ENCODE peak calls at places on chromosomes 2 and 18, in four cellular contexts. One of them, this sample, is unnamed.

GRCh38 chr2:105674406-105674805 is 70.3 kb upstream of the NCK2 start:
- DNase-seq in HCT116: no peak
- DNase-seq in SK-N-SH: no peak
- DNase-seq in GM12878: no peak
- DNase-seq in this sample: no peak

GRCh38 chr2:18049325-18049724 is 170.9 kb downstream of the KCNS3 start:
- DNase-seq in HCT116: no peak
- DNase-seq in SK-N-SH: no peak
- DNase-seq in GM12878: no peak
- DNase-seq in this sample: no peak

GRCh38 chr2:219459460-219460311 is 25.0 kb downstream of the SPEG start:
- DNase-seq in HCT116: no peak
- DNase-seq in SK-N-SH: peak; percentile 88
- DNase-seq in GM12878: no peak
- DNase-seq in this sample: peak; percentile 71

GRCh38 chr2:219057709-219058540 is 2.8 kb downstream of the IHH start:
- DNase-seq in HCT116: peak; percentile 26
- DNase-seq in SK-N-SH: peak; percentile 86
- DNase-seq in GM12878: no peak
- DNase-seq in this sample: peak; percentile 74

GRCh38 chr2:168819829-168820489 is 17.5 kb downstream of the NOSTRIN start:
- DNase-seq in HCT116: no peak
- DNase-seq in SK-N-SH: no peak
- DNase-seq in GM12878: no peak
- DNase-seq in this sample: no peak

GRCh38 chr2:68837164-68837860 is 33.9 kb downstream of the BMP10 start:
- DNase-seq in HCT116: peak; percentile 58
- DNase-seq in SK-N-SH: no peak
- DNase-seq in GM12878: peak; percentile 13
- DNase-seq in this sample: peak; percentile 69

GRCh38 chr2:189466656-189467055 is 25.4 kb downstream of the WDR75 start:
- DNase-seq in HCT116: no peak
- DNase-seq in SK-N-SH: peak; percentile 14
- DNase-seq in GM12878: no peak
- DNase-seq in this sample: peak; percentile 45

GRCh38 chr2:78351208-78351607 is 674.3 kb upstream of the REG3G start:
- DNase-seq in HCT116: no peak
- DNase-seq in SK-N-SH: peak; percentile 3
- DNase-seq in GM12878: no peak
- DNase-seq in this sample: no peak

GRCh38 chr2:232126301-232127085 is 165.0 kb downstream of the DIS3L2 start:
- DNase-seq in HCT116: no peak
- DNase-seq in SK-N-SH: no peak
- DNase-seq in GM12878: no peak
- DNase-seq in this sample: no peak

GRCh38 chr2:170930132-170931109 is 1.4 kb downstream of the GORASP2 start:
- DNase-seq in HCT116: peak; percentile 59
- DNase-seq in SK-N-SH: peak; percentile 46
- DNase-seq in GM12878: peak; percentile 67
- DNase-seq in this sample: peak; percentile 79

GRCh38 chr18:13375302-13376255 is 157.0 kb downstream of the LDLRAD4 start:
- DNase-seq in HCT116: peak; percentile 48
- DNase-seq in SK-N-SH: no peak
- DNase-seq in GM12878: peak; percentile 57
- DNase-seq in this sample: no peak

GRCh38 chr18:23689031-23689615 is at the start of gene LAMA3:
- DNase-seq in HCT116: no peak
- DNase-seq in SK-N-SH: peak; percentile 81
- DNase-seq in GM12878: no peak
- DNase-seq in this sample: no peak

GRCh38 chr2:62224976-62225375 is 29.1 kb downstream of the B3GNT2 start:
- DNase-seq in HCT116: no peak
- DNase-seq in SK-N-SH: no peak
- DNase-seq in GM12878: no peak
- DNase-seq in this sample: no peak
- H4K20me1 ChIP-seq in HCT116: no peaks in the 10 kb centered on the region
- H4K20me1 ChIP-seq in SK-N-SH: no peaks in the 10 kb centered on the region
- H4K20me1 ChIP-seq in GM12878: peaks cover 15% of the 10 kb centered on the region
- H4K20me1 ChIP-seq in this sample: no peaks in the 10 kb centered on the region

GRCh38 chr2:174762464-174762863 is 1.8 kb downstream of the CHRNA1 start:
- DNase-seq in HCT116: no peak
- DNase-seq in SK-N-SH: no peak
- DNase-seq in GM12878: no peak
- DNase-seq in this sample: no peak

GRCh38 chr2:174764281-174765063 is at the start of gene CHRNA1:
- DNase-seq in HCT116: no peak
- DNase-seq in SK-N-SH: no peak
- DNase-seq in GM12878: no peak
- DNase-seq in this sample: no peak

GRCh38 chr2:174765576-174765975 is 1.3 kb upstream of the CHRNA1 start:
- DNase-seq in HCT116: no peak
- DNase-seq in SK-N-SH: no peak
- DNase-seq in GM12878: no peak
- DNase-seq in this sample: no peak

GRCh38 chr2:174761837-174762236 is 2.4 kb downstream of the CHRNA1 start:
- DNase-seq in HCT116: no peak
- DNase-seq in SK-N-SH: no peak
- DNase-seq in GM12878: no peak
- DNase-seq in this sample: no peak

GRCh38 chr2:174763793-174764179 is 486 bp downstream of the CHRNA1 start:
- DNase-seq in HCT116: no peak
- DNase-seq in SK-N-SH: no peak
- DNase-seq in GM12878: no peak
- DNase-seq in this sample: no peak
- TF ChIP-seq REST in HCT116: no peak
- TF ChIP-seq REST in SK-N-SH: no peak
- TF ChIP-seq REST in GM12878: no peak
- TF ChIP-seq REST in this sample: no peak

DNA sequence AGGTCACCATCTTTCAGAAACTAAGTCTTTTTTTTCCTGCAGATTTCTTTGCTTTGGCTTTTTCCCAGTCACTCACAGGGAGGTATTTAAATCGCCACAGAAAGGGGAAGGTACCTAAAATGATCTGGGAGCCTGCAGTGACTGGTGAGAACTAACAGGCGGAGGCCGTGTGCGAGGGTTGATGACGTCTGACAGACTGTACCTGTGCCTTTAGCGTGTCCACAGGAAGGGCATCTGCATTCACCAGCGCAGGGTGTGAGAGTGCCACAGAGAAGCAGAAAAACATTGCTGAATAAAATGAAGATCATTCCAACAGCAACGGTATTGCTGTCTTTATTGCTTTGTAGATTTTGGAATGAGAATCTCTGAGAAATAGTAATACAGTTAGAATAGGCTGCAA is 5.7 kb downstream of the CTDP1 start:
- DNase-seq in HCT116: no peak
- DNase-seq in SK-N-SH: peak; percentile 3
- DNase-seq in GM12878: no peak
- DNase-seq in this sample: no peak
- H4K20me1 ChIP-seq in HCT116: peaks cover 4% of the 10 kb centered on the region
- H4K20me1 ChIP-seq in SK-N-SH: peaks cover 84% of the 10 kb centered on the region
- H4K20me1 ChIP-seq in GM12878: peaks cover 2% of the 10 kb centered on the region
- H4K20me1 ChIP-seq in this sample: peaks cover 11% of the 10 kb centered on the region

GRCh38 chr2:207802650-207803049 is 32.9 kb upstream of the FZD5 start:
- DNase-seq in HCT116: no peak
- DNase-seq in SK-N-SH: no peak
- DNase-seq in GM12878: no peak
- DNase-seq in this sample: no peak
- TF ChIP-seq REST in HCT116: no peak
- TF ChIP-seq REST in SK-N-SH: no peak
- TF ChIP-seq REST in GM12878: no peak
- TF ChIP-seq REST in this sample: no peak

DNA sequence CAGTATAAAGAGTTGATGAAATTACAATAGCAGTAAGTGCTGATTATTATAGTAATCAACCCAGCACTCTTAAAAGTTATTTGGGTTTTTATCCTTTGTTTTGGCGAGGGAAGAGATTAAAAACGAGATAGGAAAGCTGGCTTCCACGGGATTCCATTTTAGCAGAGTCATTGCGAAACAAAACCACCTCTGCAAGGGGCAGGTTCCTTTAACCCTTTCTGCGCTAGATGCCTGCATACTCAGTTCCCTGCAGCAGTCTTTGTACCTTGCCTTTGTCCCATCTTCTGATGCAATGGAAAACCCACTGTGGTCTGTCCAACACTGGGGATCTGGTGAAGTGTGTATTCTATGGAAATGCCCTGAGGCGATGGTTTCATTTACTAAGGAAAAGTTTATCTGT is 2.7 kb downstream of the YPEL5 start:
- DNase-seq in HCT116: no peak
- DNase-seq in SK-N-SH: no peak
- DNase-seq in GM12878: no peak
- DNase-seq in this sample: peak; percentile 53
- H4K20me1 ChIP-seq in HCT116: no peaks in the 10 kb centered on the region
- H4K20me1 ChIP-seq in SK-N-SH: peaks cover 55% of the 10 kb centered on the region
- H4K20me1 ChIP-seq in GM12878: no peaks in the 10 kb centered on the region
- H4K20me1 ChIP-seq in this sample: no peaks in the 10 kb centered on the region

This sample was measured in K562.